ENCODE peak calls at places on chromosome 18, in four cellular contexts. W is left lung, H is right cardiac atrium, A is Karpas-422. C is an unnamed sample.

GRCh38 chr18:75823376-75823950 is 396.0 kb upstream of the SMIM21 start:
- DNase-seq in W (no peak), H (no peak), A (no peak), C (no peak)

GRCh38 chr18:65016631-65017371 is 734.0 kb upstream of the CDH7 start:
- DNase-seq in A (no peak), H (peak; percentile 15), W (peak; percentile 65), C (no peak)

GRCh38 chr18:23631746-23632145 is 31.0 kb downstream of the ANKRD29 start:
- DNase-seq in W (no peak), H (no peak), A (no peak), C (no peak)

GRCh38 chr18:79452190-79452990 is 56.7 kb downstream of the NFATC1 start:
- DNase-seq in H (peak; percentile 57), W (no peak), A (no peak), C (no peak)

GRCh38 chr18:79940814-79941472 is 10.5 kb downstream of the SLC66A2 start:
- DNase-seq in H (no peak), W (no peak), A (no peak), C (no peak)

GRCh38 chr18:46034230-46034629 is 37.8 kb downstream of the PSTPIP2 start:
- DNase-seq in H (no peak), A (no peak), W (no peak), C (no peak)

GRCh38 chr18:44548291-44549221 is 132.1 kb upstream of the SETBP1 start:
- DNase-seq in A (no peak), W (peak; percentile 17), H (peak; percentile 72), C (no peak)

GRCh38 chr18:57811477-57812125 is 8.5 kb upstream of the ATP8B1 start:
- DNase-seq in H (no peak), A (no peak), W (no peak), C (no peak)

GRCh38 chr18:858016-858415 is 46.0 kb upstream of the YES1 start:
- DNase-seq in A (no peak), H (no peak), W (no peak), C (no peak)

GRCh38 chr18:46718501-46719341 is 38.1 kb downstream of the ST8SIA5 start:
- DNase-seq in H (no peak), A (no peak), W (no peak), C (no peak)

GRCh38 chr18:51048190-51048589 is 18.2 kb downstream of the SMAD4 start:
- DNase-seq in W (no peak), H (no peak), A (no peak), C (no peak)

GRCh38 chr18:5393779-5394178 is 98.3 kb upstream of the ZBTB14 start:
- DNase-seq in A (no peak), H (no peak), W (no peak), C (no peak)

GRCh38 chr18:59988098-59988706 is 88.4 kb downstream of the PMAIP1 start:
- DNase-seq in A (peak; percentile 79), W (no peak), H (no peak), C (no peak)

GRCh38 chr18:26516964-26517363 is 31.4 kb downstream of the KCTD1 start:
- DNase-seq in H (no peak), W (no peak), A (no peak), C (no peak)

GRCh38 chr18:79905389-79905911 is 46.0 kb downstream of the SLC66A2 start:
- DNase-seq in A (no peak), H (peak; percentile 59), W (no peak), C (no peak)

GRCh38 chr18:27413495-27414401 is 228.6 kb upstream of the CHST9 start:
- DNase-seq in A (no peak), W (no peak), H (no peak), C (no peak)

GRCh38 chr18:43780782-43781340 is 503.6 kb upstream of the SYT4 start:
- DNase-seq in W (no peak), A (no peak), H (no peak), C (no peak)

GRCh38 chr18:47184419-47185050 is 8.4 kb upstream of the IER3IP1 start:
- DNase-seq in H (no peak), A (peak; percentile 63), W (no peak), C (no peak)

GRCh38 chr18:10424576-10425314 is 29.7 kb upstream of the APCDD1 start:
- DNase-seq in A (no peak), W (no peak), H (peak; percentile 71), C (no peak)

GRCh38 chr18:55185391-55185790 is 226.1 kb upstream of the CCDC68 start:
- DNase-seq in W (no peak), A (no peak), H (no peak), C (no peak)

GRCh38 chr18:28063181-28063790 is 113.6 kb downstream of the CDH2 start:
- DNase-seq in W (no peak), H (no peak), A (no peak), C (no peak)

GRCh38 chr18:23995180-23995579 is 19.4 kb upstream of the TTC39C start:
- DNase-seq in H (no peak), A (no peak), W (no peak), C (no peak)

GRCh38 chr18:55462652-55463051 is 125.3 kb downstream of the TCF4 start:
- DNase-seq in W (no peak), A (no peak), H (no peak), C (no peak)

GRCh38 chr18:10482985-10483949 is 28.8 kb downstream of the APCDD1 start:
- DNase-seq in W (no peak), H (peak; percentile 76), A (peak; percentile 93), C (no peak)

GRCh38 chr18:5237723-5238370 is 40.8 kb upstream of the AKAIN1 start:
- DNase-seq in H (peak; percentile 95), A (peak; percentile 95), W (peak; percentile 97), C (peak; percentile 63)

GRCh38 chr18:28478531-28478930 is 301.6 kb upstream of the CDH2 start:
- DNase-seq in W (no peak), H (no peak), A (no peak), C (no peak)

GRCh38 chr18:69261436-69261835 is 139.3 kb upstream of the DOK6 start:
- DNase-seq in A (no peak), W (no peak), H (no peak), C (no peak)

GRCh38 chr18:47036298-47036874 is 965 bp upstream of the ELOA2 start:
- DNase-seq in H (no peak), A (peak; percentile 62), W (no peak), C (no peak)

GRCh38 chr18:52395146-52395852 is 55.3 kb downstream of the DCC start:
- DNase-seq in W (no peak), A (no peak), H (no peak), C (no peak)
- H3K27ac ChIP-seq in W (no peak overlapping the region), A (no peak overlapping the region), H (no peak overlapping the region), C (no peak overlapping the region)

DNA sequence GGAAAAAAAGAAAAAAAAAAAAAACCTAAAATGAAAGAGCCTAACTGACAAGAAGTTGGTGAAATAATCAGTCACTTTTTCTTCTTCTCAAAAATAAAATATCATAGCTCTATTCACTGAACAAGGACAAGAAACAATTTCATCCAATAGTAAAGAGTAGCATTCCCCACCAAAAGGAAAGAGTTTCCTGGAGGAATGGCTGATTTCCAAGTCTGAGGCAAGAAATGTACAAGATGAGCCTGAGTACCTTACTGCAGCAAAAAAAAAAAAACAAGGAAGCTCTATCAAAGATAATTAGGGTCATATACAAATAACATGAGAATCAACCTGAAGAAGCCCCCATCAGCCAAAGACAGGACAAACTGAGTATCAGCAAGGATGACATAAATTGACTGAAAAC is 11.5 kb downstream of the ROCK1 start:
- DNase-seq in H (no peak), A (no peak), W (no peak), C (no peak)
- H3K4me1 ChIP-seq in H (peaks cover 10% of the 10 kb centered on the region), A (peaks cover 44% of the 10 kb centered on the region), W (no peaks in the 10 kb centered on the region), C (no peaks in the 10 kb centered on the region)

GRCh38 chr18:53553030-53553429 is 671.4 kb downstream of the MBD2 start:
- DNase-seq in H (no peak), A (no peak), W (no peak), C (no peak)
- H3K27ac ChIP-seq in H (no peak overlapping the region), A (no peak overlapping the region), W (no peak overlapping the region), C (no peak overlapping the region)

DNA sequence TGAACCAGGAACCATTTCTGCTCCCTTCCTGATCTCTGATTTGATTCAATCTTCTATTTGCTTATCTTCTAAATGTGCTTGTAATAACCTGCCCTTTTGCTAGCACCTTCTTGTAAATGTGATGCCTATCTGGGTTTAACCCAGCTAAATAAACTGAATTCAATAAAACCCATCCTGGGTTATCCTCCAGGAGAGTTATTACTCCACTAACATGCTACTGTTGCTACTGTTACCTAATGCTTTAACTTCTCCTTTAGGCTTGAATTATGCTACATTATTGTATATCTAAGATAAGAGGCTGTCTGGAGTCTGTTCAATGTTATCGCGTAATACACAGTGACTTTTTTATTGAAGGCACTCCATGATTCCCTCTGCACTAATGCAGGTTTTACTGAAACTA is 206.5 kb upstream of the CTAGE1 start:
- DNase-seq in A (no peak), W (no peak), H (no peak), C (no peak)
- H3K4me1 ChIP-seq in A (no peaks in the 10 kb centered on the region), W (no peaks in the 10 kb centered on the region), H (no peaks in the 10 kb centered on the region), C (no peaks in the 10 kb centered on the region)

DNA sequence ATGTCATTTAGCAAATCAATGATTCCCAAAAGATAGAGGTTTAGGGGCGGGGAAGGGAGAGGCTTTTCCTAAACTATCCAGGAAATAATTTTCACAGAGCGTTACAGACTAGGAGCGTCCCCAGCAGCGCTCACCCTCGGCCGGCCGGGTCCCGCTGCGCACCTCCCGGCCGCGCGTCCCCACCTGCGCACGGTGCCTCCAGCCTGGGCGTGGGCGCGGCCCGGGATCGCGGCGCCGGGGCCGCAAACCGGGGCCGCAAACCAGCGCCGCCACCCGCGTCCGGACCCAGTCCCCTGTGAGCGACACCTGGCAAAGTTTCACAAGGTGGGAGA is 681 bp upstream of the ZCCHC2 start:
- DNase-seq in A (no peak), H (no peak), W (no peak), C (no peak)
- H3K27ac ChIP-seq in A (no peak overlapping the region), H (peak overlapping the region; percentile 88), W (peak overlapping the region; percentile 97), C (no peak overlapping the region)

DNA sequence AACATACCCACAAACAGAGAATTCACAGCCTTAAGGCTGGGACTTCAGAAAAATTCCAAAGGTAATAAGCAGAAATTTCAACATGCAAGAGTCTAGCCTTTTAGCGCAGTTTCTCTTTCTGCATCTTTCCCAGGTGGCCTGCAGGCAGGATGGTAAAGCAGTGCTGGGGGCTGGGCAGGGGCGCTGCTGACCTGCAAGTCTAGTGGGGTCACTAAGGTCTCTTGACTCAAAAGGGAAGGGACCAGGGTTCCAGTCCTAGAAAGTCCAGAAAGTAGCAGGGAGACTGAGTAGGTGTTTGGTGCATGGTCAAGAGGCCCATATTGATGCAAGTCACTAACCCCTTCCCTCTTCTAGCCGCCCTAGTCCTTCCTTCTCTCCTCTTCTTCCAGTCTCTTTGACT is 169.2 kb downstream of the TGIF1 start:
- DNase-seq in H (no peak), A (no peak), W (no peak), C (no peak)
- H3K4me1 ChIP-seq in H (peaks cover 6% of the 10 kb centered on the region), A (peaks cover 8% of the 10 kb centered on the region), W (peaks cover 9% of the 10 kb centered on the region), C (peaks cover 4% of the 10 kb centered on the region)

C was measured in iPS DF 6.9.